ENCODE peak calls at places on chromosomes 13 and 19, in eight cellular contexts. Q is activated CD4-positive, alpha-beta T cell treated with anti-CD3 and anti-CD28 coated beads, Interleukin-2, amount 50 U/mL, for 1 hour; O is stimulated activated naive CD8-positive, alpha-beta T cell treated with anti-CD3 and anti-CD28 coated beads, Interleukin-15, Interleukin-2, amounts not matched to agents 100 U/mL and 50 U/mL, for 24 hours; A is NCI-H526; P is hippocampal formation; W is Daoy; I is osteoblast; U is AG04449. G is an unnamed sample.

GRCh38 chr13:70795484-70795883 is 687.2 kb upstream of the KLHL1 start:
- DNase-seq in Q (no peak), O (no peak), A (peak; percentile 13), P (no peak), W (no peak), I (no peak), U (no peak), G (peak; percentile 9)

GRCh38 chr19:17829855-17830566 is 8.7 kb upstream of the INSL3 start:
- DNase-seq in Q (no peak), O (no peak), A (peak; percentile 80), P (no peak), W (peak; percentile 69), I (peak; percentile 65), U (no peak), G (no peak)

GRCh38 chr13:33925563-33925962 is 107.6 kb downstream of the RFC3 start:
- DNase-seq in Q (no peak), O (no peak), A (no peak), P (no peak), W (no peak), I (no peak), U (no peak), G (no peak)

GRCh38 chr13:51803422-51804294 is at the start of gene DHRS12:
- DNase-seq in Q (peak; percentile 83), O (peak; percentile 88), A (peak; percentile 96), P (peak; percentile 80), W (peak; percentile 83), I (peak; percentile 98), U (no peak), G (peak; percentile 61)

GRCh38 chr13:98977568-98978270 is at the start of gene DOCK9:
- DNase-seq in Q (no peak), O (no peak), A (peak; percentile 17), P (peak; percentile 91), W (peak; percentile 72), I (no peak), U (no peak), G (no peak)

GRCh38 chr13:23758783-23759527 is 130.2 kb downstream of the MIPEP start:
- DNase-seq in Q (no peak), O (no peak), A (no peak), P (no peak), W (no peak), I (no peak), U (no peak), G (no peak)

GRCh38 chr13:76854894-76855293 is 31.3 kb downstream of the KCTD12 start:
- DNase-seq in Q (no peak), O (no peak), A (no peak), P (no peak), W (no peak), I (no peak), U (no peak), G (no peak)

GRCh38 chr19:1015782-1016646 is 4.9 kb downstream of the TMEM259 start:
- DNase-seq in Q (no peak), O (no peak), A (no peak), P (no peak), W (no peak), I (no peak), U (no peak), G (no peak)

GRCh38 chr19:11265785-11266236 is 3.5 kb upstream of the DOCK6 start:
- DNase-seq in Q (no peak), O (no peak), A (peak; percentile 72), P (no peak), W (peak; percentile 76), I (peak; percentile 96), U (no peak), G (no peak)

GRCh38 chr13:68046900-68047299 is 816.8 kb upstream of the PCDH9 start:
- DNase-seq in Q (no peak), O (no peak), A (no peak), P (no peak), W (no peak), I (no peak), U (no peak), G (no peak)

GRCh38 chr19:3483226-3483628 is at the start of gene SMIM44:
- DNase-seq in Q (no peak), O (no peak), A (no peak), P (no peak), W (no peak), I (no peak), U (no peak), G (no peak)

GRCh38 chr13:37531054-37531453 is 67.5 kb downstream of the POSTN start:
- DNase-seq in Q (no peak), O (no peak), A (no peak), P (no peak), W (no peak), I (no peak), U (peak; percentile 82), G (no peak)

GRCh38 chr13:106262886-106263285 is 272.6 kb downstream of the EFNB2 start:
- DNase-seq in Q (no peak), O (no peak), A (no peak), P (no peak), W (no peak), I (no peak), U (no peak), G (no peak)

GRCh38 chr13:51829236-51829899 is 15.6 kb downstream of the TMEM272 start:
- DNase-seq in Q (no peak), O (no peak), A (peak; percentile 76), P (no peak), W (no peak), I (no peak), U (no peak), G (no peak)

GRCh38 chr13:50945669-50946068 is 36.1 kb downstream of the RNASEH2B start:
- DNase-seq in Q (no peak), O (no peak), A (no peak), P (no peak), W (no peak), I (no peak), U (no peak), G (no peak)

GRCh38 chr19:15300533-15301194 is 31.7 kb downstream of the BRD4 start:
- DNase-seq in Q (no peak), O (no peak), A (no peak), P (no peak), W (no peak), I (peak; percentile 83), U (no peak), G (peak; percentile 89)

GRCh38 chr19:36169084-36169760 is 17.0 kb upstream of the COX7A1 start:
- DNase-seq in Q (no peak), O (no peak), A (peak; percentile 65), P (no peak), W (no peak), I (no peak), U (no peak), G (no peak)

GRCh38 chr13:83211301-83211700 is 671.0 kb downstream of the SLITRK1 start:
- DNase-seq in Q (no peak), O (no peak), A (no peak), P (no peak), W (no peak), I (no peak), U (peak; percentile 36), G (no peak)

GRCh38 chr19:21697171-21697570 is 70.2 kb downstream of the ZNF100 start:
- DNase-seq in Q (no peak), O (no peak), A (no peak), P (no peak), W (no peak), I (peak; percentile 47), U (no peak), G (no peak)

GRCh38 chr13:34678154-34678553 is 263.9 kb upstream of the NBEA start:
- DNase-seq in Q (no peak), O (no peak), A (no peak), P (no peak), W (peak; percentile 6), I (no peak), U (no peak), G (peak; percentile 2)

GRCh38 chr13:41384749-41385503 is 72.4 kb upstream of the RGCC start:
- DNase-seq in Q (no peak), O (no peak), A (peak; percentile 42), P (no peak), W (no peak), I (no peak), U (no peak), G (no peak)

GRCh38 chr19:38285567-38285966 is 18.5 kb upstream of the C19orf33 start:
- DNase-seq in Q (no peak), O (no peak), A (no peak), P (no peak), W (no peak), I (peak; percentile 95), U (peak; percentile 19), G (no peak)

GRCh38 chr19:30799854-30800755 is 427.9 kb downstream of the ZNF536 start:
- DNase-seq in Q (peak; percentile 12), O (peak; percentile 42), A (peak; percentile 83), P (no peak), W (peak; percentile 59), I (no peak), U (no peak), G (no peak)

GRCh38 chr19:49422407-49423277 is 599 bp downstream of the PTH2 start:
- DNase-seq in Q (peak; percentile 43), O (peak; percentile 64), A (peak; percentile 53), P (no peak), W (peak; percentile 88), I (peak; percentile 84), U (no peak), G (no peak)

GRCh38 chr19:8000298-8001038 is 5.0 kb downstream of the ELAVL1 start:
- DNase-seq in Q (no peak), O (no peak), A (no peak), P (no peak), W (no peak), I (no peak), U (no peak), G (no peak)

GRCh38 chr13:95106562-95106961 is 194.7 kb downstream of the ABCC4 start:
- DNase-seq in Q (no peak), O (no peak), A (no peak), P (no peak), W (no peak), I (no peak), U (no peak), G (no peak)

GRCh38 chr13:52751196-52751595 is 11.6 kb upstream of the CNMD start:
- DNase-seq in Q (no peak), O (no peak), A (no peak), P (no peak), W (no peak), I (no peak), U (no peak), G (no peak)

GRCh38 chr13:24075137-24075975 is 85.2 kb upstream of the SPATA13 start:
- DNase-seq in Q (no peak), O (no peak), A (no peak), P (no peak), W (no peak), I (no peak), U (no peak), G (no peak)

GRCh38 chr13:61935710-61936109 is 520.1 kb upstream of the PCDH20 start:
- DNase-seq in Q (no peak), O (no peak), A (no peak), P (no peak), W (no peak), I (no peak), U (no peak), G (no peak)

GRCh38 chr13:35990196-35990595 is 141.0 kb downstream of the DCLK1 start:
- DNase-seq in Q (no peak), O (no peak), A (peak; percentile 17), P (no peak), W (no peak), I (no peak), U (no peak), G (no peak)

GRCh38 chr19:3522421-3523360 is 16.3 kb upstream of the TEKTIP1 start:
- DNase-seq in Q (no peak), O (no peak), A (no peak), P (no peak), W (no peak), I (no peak), U (no peak), G (no peak)

GRCh38 chr19:49366110-49366509 is 2.4 kb downstream of the DKKL1 start:
- DNase-seq in Q (no peak), O (no peak), A (no peak), P (no peak), W (no peak), I (no peak), U (no peak), G (no peak)

GRCh38 chr13:101626925-101627555 is 174.6 kb downstream of the ITGBL1 start:
- DNase-seq in Q (no peak), O (peak; percentile 32), A (no peak), P (no peak), W (peak; percentile 10), I (peak; percentile 27), U (no peak), G (no peak)

GRCh38 chr13:56528040-56528760 is 612.5 kb upstream of the PRR20A start:
- DNase-seq in Q (no peak), O (no peak), A (peak; percentile 80), P (no peak), W (no peak), I (no peak), U (no peak), G (no peak)

G was measured in fibroblast of the conjunctiva.